ENCODE peak calls at places on chromosome 12, in nine cellular contexts. O is MCF 10A; A is GM20000; Z is cardiac fibroblast; B is GM13977; H is CD8-positive, alpha-beta T cell; X is A549; R is kidney epithelial cell; K is right atrium auricular region. U is an unnamed sample.

GRCh38 chr12:50265770-50266524 is 17.4 kb downstream of the LIMA1 start:
- DNase-seq in O (peak), R (no peak), Z (no peak), K (no peak), H (no peak), A (no peak), B (no peak), X (no peak), U (no peak)

GRCh38 chr12:3097186-3097804 is 20.1 kb downstream of the TSPAN9 start:
- DNase-seq in X (no peak), Z (peak), K (peak), B (no peak), H (no peak), R (no peak), A (no peak), O (no peak), U (no peak)

GRCh38 chr12:52670961-52671360 is 9.2 kb downstream of the KRT1 start:
- DNase-seq in R (no peak), B (no peak), O (no peak), Z (no peak), X (no peak), A (no peak), H (no peak), K (no peak), U (no peak)

GRCh38 chr12:23376238-23376637 is 573.2 kb downstream of the SOX5 start:
- DNase-seq in R (no peak), B (no peak), A (no peak), X (no peak), K (no peak), Z (no peak), H (no peak), O (peak), U (no peak)

GRCh38 chr12:6093764-6094163 is 30.7 kb downstream of the VWF start:
- DNase-seq in K (no peak), O (peak), H (no peak), B (no peak), R (no peak), X (peak), A (no peak), Z (no peak), U (no peak)

GRCh38 chr12:89901906-89902648 is 193.4 kb upstream of the ATP2B1 start:
- DNase-seq in R (no peak), A (no peak), Z (no peak), O (no peak), K (no peak), B (no peak), H (no peak), X (no peak), U (no peak)

GRCh38 chr12:11807453-11807852 is 158.0 kb downstream of the ETV6 start:
- DNase-seq in H (no peak), O (no peak), A (no peak), Z (no peak), B (no peak), K (no peak), R (no peak), X (no peak), U (no peak)

GRCh38 chr12:101859664-101860607 is 17.4 kb upstream of the DRAM1 start:
- DNase-seq in R (no peak), O (no peak), X (no peak), A (peak), Z (peak), B (no peak), H (no peak), K (no peak), U (no peak)

GRCh38 chr12:68335462-68335861 is 3.3 kb upstream of the MDM1 start:
- DNase-seq in R (no peak), Z (no peak), K (no peak), B (no peak), O (no peak), A (no peak), H (no peak), X (no peak), U (no peak)

GRCh38 chr12:79933580-79934264 is 1.2 kb downstream of the PPP1R12A start:
- DNase-seq in B (no peak), K (no peak), A (no peak), R (no peak), O (peak), H (peak), Z (no peak), X (no peak), U (no peak)

DNA sequence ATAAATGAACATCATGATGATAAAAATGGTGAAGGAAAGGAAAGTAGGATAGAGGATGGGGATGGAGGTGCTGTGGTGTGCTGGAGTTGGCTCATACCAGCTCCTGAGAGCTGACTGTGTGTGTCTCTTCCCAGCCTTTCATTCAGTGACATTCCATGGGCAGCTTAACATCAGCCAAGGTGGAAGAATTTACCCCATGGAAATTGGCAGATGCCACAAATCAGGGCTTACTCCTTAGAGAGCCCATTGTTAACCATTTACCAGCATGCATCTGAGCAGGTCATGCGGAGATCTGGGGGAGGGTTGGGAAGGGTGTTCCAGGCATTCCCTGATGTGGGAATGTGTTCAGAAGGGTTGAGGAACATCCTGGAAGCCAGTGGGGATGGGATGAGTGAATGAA is 164.7 kb upstream of the MYL2 start:
- DNase-seq in H (no peak), B (no peak), R (no peak), X (no peak), Z (no peak), K (no peak), A (no peak), O (no peak), U (no peak)
- TF ChIP-seq CTCF in H (no peak), B (no peak), R (no peak), X (no peak), Z (no peak), K (no peak), A (no peak), O (no peak), U (no peak)

GRCh38 chr12:95815635-95816212 is 25.2 kb upstream of the NTN4 start:
- DNase-seq in B (peak), A (peak), X (peak), Z (peak), H (no peak), O (peak), K (no peak), R (no peak), U (no peak)
- TF ChIP-seq CTCF in B (peak), A (peak), X (peak), Z (peak), H (peak), O (peak), K (peak), R (peak), U (no peak)

GRCh38 chr12:14776236-14776959 is 26.9 kb downstream of the WBP11 start:
- DNase-seq in B (no peak), R (no peak), O (peak), Z (peak), K (no peak), X (peak), H (no peak), A (no peak), U (no peak)
- TF ChIP-seq CTCF in B (peak), R (peak), O (no peak), Z (peak), K (no peak), X (peak), H (peak), A (no peak), U (no peak)

GRCh38 chr12:25958254-25959068 is at the start of gene RASSF8:
- DNase-seq in H (no peak), B (peak), Z (peak), K (peak), X (peak), R (no peak), A (peak), O (peak), U (no peak)
- TF ChIP-seq CTCF in H (no peak), B (peak), Z (no peak), K (no peak), X (peak), R (no peak), A (no peak), O (no peak), U (no peak)

DNA sequence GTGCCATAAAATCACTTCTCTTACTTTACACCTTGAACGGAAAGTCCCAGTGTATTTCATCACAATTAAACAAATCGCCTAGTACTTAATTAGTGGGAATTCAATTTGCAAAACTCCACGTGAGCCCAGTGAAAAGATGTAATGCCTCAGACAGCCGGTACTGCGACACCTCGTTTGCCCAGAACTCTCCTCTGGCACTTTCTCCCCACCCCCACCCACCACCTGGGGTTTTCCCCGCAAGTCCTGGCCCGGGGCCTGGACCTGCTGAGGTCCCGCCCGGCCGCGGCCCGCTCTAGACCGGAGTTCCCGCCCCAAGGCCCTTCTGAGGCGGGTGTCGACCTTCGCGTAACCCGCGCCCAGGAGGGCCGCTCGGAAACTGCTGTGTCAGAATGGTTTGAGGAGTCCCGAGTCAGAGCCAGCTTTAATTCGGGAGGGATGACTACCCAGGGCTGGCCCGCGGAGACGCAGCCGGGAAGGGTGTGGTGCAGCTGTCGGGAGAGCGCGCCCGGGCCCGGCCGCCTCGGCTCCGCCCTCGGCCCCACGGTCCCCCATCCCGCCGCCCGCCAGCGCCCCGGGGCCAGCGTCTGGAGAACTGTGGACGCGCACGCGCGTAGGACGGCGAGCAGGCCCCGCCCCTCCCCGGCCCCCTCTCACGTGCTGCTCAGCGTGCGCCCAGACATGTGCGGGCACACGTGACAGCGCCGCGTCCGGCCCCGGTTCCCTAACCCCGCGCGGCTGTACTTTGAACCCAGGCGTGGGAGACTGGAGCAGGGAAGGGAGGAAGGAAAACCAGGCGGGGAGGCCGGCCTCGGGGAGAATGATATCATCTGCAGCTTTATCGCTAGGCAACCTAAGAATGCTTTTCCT is 10.8 kb downstream of the BHLHE41 start:
- DNase-seq in H (peak), R (no peak), X (peak), K (peak), B (peak), A (peak), Z (peak), O (peak), U (peak)
- TF ChIP-seq CTCF in H (no peak), R (peak), X (no peak), K (no peak), B (no peak), A (no peak), Z (peak), O (no peak), U (no peak)

GRCh38 chr12:125773033-125773432 is 707.8 kb downstream of the AACS start:
- DNase-seq in K (no peak), B (peak), Z (no peak), H (no peak), R (no peak), A (peak), O (peak), X (peak), U (no peak)
- TF ChIP-seq CTCF in K (no peak), B (peak), Z (no peak), H (no peak), R (peak), A (peak), O (no peak), X (no peak), U (no peak)

GRCh38 chr12:1630827-1631591 is 2.0 kb downstream of the WNT5B start:
- DNase-seq in H (no peak), B (no peak), R (no peak), X (no peak), O (no peak), A (no peak), K (no peak), Z (peak), U (no peak)

GRCh38 chr12:1629338-1630080 is 478 bp downstream of the WNT5B start:
- DNase-seq in A (peak), B (peak), H (no peak), K (no peak), X (no peak), O (no peak), R (no peak), Z (no peak), U (no peak)

GRCh38 chr12:1632702-1633101 is 3.7 kb downstream of the WNT5B start:
- DNase-seq in A (no peak), H (no peak), K (no peak), B (no peak), X (no peak), R (no peak), O (no peak), Z (no peak), U (no peak)

GRCh38 chr12:1628671-1629337 is at the start of gene WNT5B:
- DNase-seq in K (no peak), Z (no peak), X (no peak), O (no peak), B (no peak), R (no peak), A (no peak), H (no peak), U (no peak)

DNA sequence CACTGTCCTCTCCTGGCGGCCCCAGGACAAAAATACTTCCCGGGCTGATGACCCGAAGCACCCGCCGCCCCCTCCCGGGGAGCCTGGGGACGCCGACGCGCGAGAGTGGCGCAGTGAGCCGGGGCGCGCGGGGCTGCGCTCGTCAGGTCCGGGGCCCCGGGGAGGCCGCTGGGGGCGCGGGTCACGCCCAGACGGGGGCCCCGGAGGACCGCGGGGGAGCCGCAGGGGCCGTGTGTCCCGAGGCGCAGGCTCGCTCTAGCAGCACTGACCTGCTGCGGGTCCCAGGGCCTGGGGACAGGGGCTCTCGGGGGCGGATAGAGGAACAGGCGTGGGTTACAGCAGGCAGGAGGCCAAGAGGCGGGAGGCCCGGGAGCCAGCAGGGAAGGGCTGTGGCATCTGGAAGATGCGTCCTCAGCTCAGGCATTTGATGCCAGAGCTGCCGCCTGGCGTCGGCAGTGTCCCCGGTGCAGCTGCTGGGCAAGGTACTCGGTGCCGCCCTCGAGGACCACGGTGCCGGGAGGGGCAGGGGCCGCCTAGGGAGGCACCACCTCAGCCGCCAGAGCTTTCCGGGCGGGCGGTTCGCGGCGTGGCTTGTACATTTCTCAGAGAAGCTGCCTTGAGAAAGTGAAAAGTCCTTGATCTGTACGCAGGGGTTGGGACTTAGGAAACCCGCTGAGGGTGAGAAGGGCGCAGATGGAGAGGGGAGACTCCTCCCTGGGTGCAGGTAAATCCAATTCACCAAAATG is 1.2 kb downstream of the WNT5B start:
- DNase-seq in B (peak), Z (peak), O (peak), H (peak), A (no peak), K (no peak), R (no peak), X (peak), U (no peak)
- TF ChIP-seq CTCF in B (peak), Z (no peak), O (no peak), H (peak), A (peak), K (no peak), R (peak), X (peak), U (no peak)

GRCh38 chr12:57011438-57012424 is 4.6 kb downstream of the TAC3 start:
- DNase-seq in H (no peak), K (no peak), A (peak), Z (no peak), B (no peak), R (no peak), O (no peak), X (no peak), U (no peak)

GRCh38 chr12:57016348-57016747 is at the start of gene TAC3:
- DNase-seq in K (no peak), X (no peak), R (no peak), A (no peak), B (no peak), O (no peak), H (no peak), Z (no peak), U (no peak)

GRCh38 chr12:57009949-57010626 is 3.7 kb upstream of the ZBTB39 start:
- DNase-seq in R (no peak), B (no peak), X (no peak), Z (no peak), A (no peak), O (no peak), K (no peak), H (no peak), U (no peak)

GRCh38 chr12:57010627-57011224 is 4.4 kb upstream of the ZBTB39 start:
- DNase-seq in O (no peak), A (no peak), X (no peak), K (no peak), H (no peak), Z (no peak), R (no peak), B (no peak), U (no peak)

DNA sequence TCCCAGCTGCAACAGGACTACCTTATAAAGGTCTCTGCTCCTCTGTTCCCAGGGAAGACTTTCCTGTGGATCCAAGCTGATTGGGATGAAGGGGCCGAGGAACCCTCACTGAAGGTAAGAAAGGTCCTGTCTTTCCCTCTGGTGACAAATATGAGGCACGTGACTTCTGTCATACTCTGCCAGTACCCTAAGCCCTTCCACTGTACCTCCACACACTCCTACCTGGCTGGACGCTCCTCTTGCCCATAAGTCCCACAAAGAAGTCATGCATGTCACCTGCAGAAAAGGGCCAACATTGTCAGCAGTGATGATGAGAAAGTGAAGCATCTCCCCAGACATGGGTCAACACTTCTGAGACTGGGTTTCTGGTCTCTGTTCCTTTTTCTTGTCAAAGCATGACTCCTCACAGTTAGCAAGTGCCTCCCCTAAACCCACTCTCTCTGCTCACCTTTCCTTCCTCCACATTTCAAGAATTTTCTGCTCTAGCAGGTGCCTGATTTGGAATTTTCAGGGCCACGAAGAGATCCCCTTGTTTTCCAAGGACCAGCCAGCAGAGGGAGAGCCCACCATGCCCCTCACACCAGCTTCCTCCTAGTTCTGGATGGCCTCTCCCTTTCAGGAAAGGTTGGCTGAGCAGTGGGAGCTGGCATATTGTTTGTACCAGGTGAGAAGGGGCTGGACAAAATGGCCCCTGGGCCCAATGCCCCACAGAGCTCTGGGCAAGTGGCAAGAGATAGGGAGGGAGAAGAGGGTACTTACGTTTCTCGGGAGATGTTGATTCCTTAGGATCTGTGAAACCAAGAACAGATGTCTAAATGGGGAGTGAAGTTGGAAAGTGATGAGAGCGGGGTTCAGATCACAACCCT is 3.5 kb downstream of the TAC3 start:
- DNase-seq in A (peak), O (no peak), Z (no peak), R (no peak), K (no peak), B (peak), H (no peak), X (no peak), U (no peak)
- TF ChIP-seq CTCF in A (no peak), O (no peak), Z (no peak), R (no peak), K (no peak), B (no peak), H (no peak), X (no peak), U (no peak)